ENCODE peak calls at places on chromosomes 5 and 9, in six cellular contexts. T is LoVo, J is iris pigment epithelial cell, M is AG09309, L is GM13977, B is MM.1S. C is an unnamed sample.

GRCh38 chr9:130561056-130561455 is 18.3 kb upstream of the FUBP3 start:
- DNase-seq in T (peak), L (no peak), J (no peak), M (no peak), B (no peak), C (no peak)

GRCh38 chr9:35643046-35643445 is 7.7 kb downstream of the SIT1 start:
- DNase-seq in B (no peak), T (no peak), M (no peak), J (no peak), L (no peak), C (no peak)

GRCh38 chr9:34961574-34962480 is 3.7 kb downstream of the PHF24 start:
- DNase-seq in B (no peak), T (no peak), J (peak), M (peak), L (no peak), C (no peak)

GRCh38 chr5:675876-676698 is 17.1 kb downstream of the TPPP start:
- DNase-seq in L (no peak), T (no peak), M (no peak), J (no peak), B (no peak), C (peak)

GRCh38 chr9:96515629-96516470 is 65.9 kb downstream of the HABP4 start:
- DNase-seq in L (no peak), B (no peak), J (peak), T (no peak), M (no peak), C (no peak)

GRCh38 chr5:112848116-112848811 is 12.8 kb upstream of the SRP19 start:
- DNase-seq in L (peak), T (peak), J (peak), M (peak), B (peak), C (no peak)

GRCh38 chr5:170345971-170346370 is 43.2 kb downstream of the KCNMB1 start:
- DNase-seq in B (no peak), M (no peak), L (no peak), J (no peak), T (no peak), C (no peak)

GRCh38 chr5:167796636-167797035 is 494.8 kb upstream of the WWC1 start:
- DNase-seq in M (no peak), L (no peak), B (no peak), J (no peak), T (no peak), C (no peak)

GRCh38 chr5:141686648-141687416 is 4.8 kb upstream of the ARAP3 start:
- DNase-seq in T (no peak), L (no peak), J (no peak), M (no peak), B (no peak), C (no peak)

GRCh38 chr5:170752257-170753215 is 31.0 kb upstream of the GABRP start:
- DNase-seq in J (no peak), T (peak), M (no peak), L (no peak), B (no peak), C (no peak)

GRCh38 chr9:103660830-103661229 is 433.3 kb upstream of the SMC2 start:
- DNase-seq in B (no peak), M (no peak), L (no peak), T (no peak), J (no peak), C (no peak)

GRCh38 chr9:121322037-121322736 is 47.9 kb downstream of the STOM start:
- DNase-seq in M (peak), J (peak), B (no peak), L (no peak), T (peak), C (no peak)

GRCh38 chr9:95107001-95107749 is 210.3 kb downstream of the FANCC start:
- DNase-seq in J (peak), T (no peak), L (no peak), M (peak), B (no peak), C (no peak)

GRCh38 chr5:36378551-36378950 is 76.8 kb upstream of the RANBP3L start:
- DNase-seq in M (no peak), T (no peak), J (no peak), L (no peak), B (no peak), C (no peak)

GRCh38 chr9:33489070-33489469 is 15.3 kb upstream of the NOL6 start:
- DNase-seq in B (no peak), T (no peak), M (no peak), J (peak), L (no peak), C (no peak)

GRCh38 chr9:78118742-78119473 is 87.3 kb upstream of the GNAQ start:
- DNase-seq in L (peak), M (peak), J (peak), B (no peak), T (peak), C (no peak)

GRCh38 chr9:133961226-133962165 is 30.6 kb downstream of the VAV2 start:
- DNase-seq in J (no peak), L (no peak), M (no peak), T (no peak), B (no peak), C (peak)

GRCh38 chr9:20701058-20701457 is 17.0 kb downstream of the FOCAD start:
- DNase-seq in J (no peak), T (no peak), L (no peak), M (no peak), B (no peak), C (no peak)

GRCh38 chr9:35079041-35079425 is 709 bp downstream of the FANCG start:
- DNase-seq in B (peak), J (no peak), M (no peak), T (no peak), L (no peak), C (no peak)

GRCh38 chr9:27633754-27634153 is 60.5 kb upstream of the C9orf72 start:
- DNase-seq in B (no peak), J (no peak), T (no peak), L (no peak), M (no peak), C (no peak)

GRCh38 chr5:73263001-73263710 is 90.2 kb downstream of the TMEM174 start:
- DNase-seq in L (no peak), T (no peak), B (no peak), J (no peak), M (no peak), C (no peak)

GRCh38 chr9:1050125-1050895 is at the start of gene DMRT2:
- DNase-seq in L (peak), J (peak), B (peak), M (no peak), T (peak), C (peak)

GRCh38 chr5:178058321-178059012 is 54.9 kb upstream of the N4BP3 start:
- DNase-seq in J (no peak), M (no peak), L (no peak), B (no peak), T (no peak), C (peak)

GRCh38 chr5:96031811-96032261 is 70.2 kb upstream of the ELL2 start:
- DNase-seq in L (no peak), T (no peak), J (peak), M (peak), B (no peak), C (no peak)

GRCh38 chr5:124706729-124707361 is 39.6 kb downstream of the ZNF608 start:
- DNase-seq in T (no peak), J (peak), M (peak), L (no peak), B (no peak), C (no peak)

GRCh38 chr5:177378884-177379883 is 5.0 kb upstream of the SLC34A1 start:
- DNase-seq in L (peak), B (no peak), J (peak), T (no peak), M (no peak), C (no peak)

GRCh38 chr5:137286025-137286610 is 213.0 kb downstream of the SPOCK1 start:
- DNase-seq in B (no peak), L (no peak), J (no peak), M (no peak), T (no peak), C (no peak)